ENCODE peak calls at places on chromosomes 5 and 9, in six cellular contexts. N, I, O, D, W and P are unnamed samples.

GRCh38 chr5:175687231-175687701 is 29.4 kb downstream of the HRH2 start:
- DNase-seq in O (no peak), D (no peak), I (no peak), N (no peak), W (no peak), P (no peak)

GRCh38 chr9:29214702-29215248 is 1641.5 kb upstream of the C9orf72 start:
- DNase-seq in D (no peak), I (no peak), N (no peak), O (no peak), W (peak; percentile 47), P (no peak)

GRCh38 chr9:111622626-111623025 is 8.5 kb upstream of the DNAJC25 start:
- DNase-seq in W (no peak), D (peak; percentile 83), O (no peak), I (peak; percentile 90), N (no peak), P (no peak)

GRCh38 chr5:95748133-95748532 is 17.0 kb downstream of the RHOBTB3 start:
- DNase-seq in D (no peak), O (no peak), I (no peak), N (no peak), W (no peak), P (no peak)

GRCh38 chr5:74555991-74556390 is 84.5 kb downstream of the ENC1 start:
- DNase-seq in W (peak; percentile 33), D (no peak), N (no peak), O (no peak), I (no peak), P (no peak)

GRCh38 chr9:3751125-3751758 is 225.4 kb upstream of the RFX3 start:
- DNase-seq in D (peak; percentile 10), I (peak; percentile 51), W (no peak), O (no peak), N (no peak), P (no peak)

GRCh38 chr9:93130861-93131481 is 3.1 kb downstream of the NINJ1 start:
- DNase-seq in O (no peak), D (no peak), W (no peak), I (no peak), N (peak; percentile 44), P (no peak)

GRCh38 chr5:122434120-122434519 is 122.1 kb downstream of the SNCAIP start:
- DNase-seq in N (no peak), W (no peak), O (no peak), I (no peak), D (no peak), P (no peak)

GRCh38 chr5:99122976-99123375 is 194.2 kb upstream of the CHD1 start:
- DNase-seq in I (no peak), N (no peak), D (peak; percentile 1), O (no peak), W (no peak), P (no peak)

GRCh38 chr5:61052870-61053269 is 107.9 kb downstream of the NDUFAF2 start:
- DNase-seq in W (no peak), N (no peak), D (peak; percentile 91), O (no peak), I (peak; percentile 91), P (no peak)

GRCh38 chr9:34176089-34176488 is 2.8 kb upstream of the UBAP1 start:
- DNase-seq in N (no peak), I (no peak), D (no peak), W (no peak), O (no peak), P (no peak)

GRCh38 chr9:34178698-34179527 is at the start of gene UBAP1:
- DNase-seq in O (peak; percentile 95), D (peak; percentile 97), I (peak; percentile 97), W (peak; percentile 99), N (peak; percentile 98), P (peak; percentile 93)

GRCh38 chr9:34177906-34178697 is 741 bp upstream of the UBAP1 start:
- DNase-seq in D (no peak), I (no peak), W (no peak), N (no peak), O (no peak), P (no peak)

GRCh38 chr9:34179528-34180138 is 790 bp downstream of the UBAP1 start:
- DNase-seq in N (peak; percentile 46), D (peak; percentile 61), O (peak; percentile 29), W (no peak), I (peak; percentile 91), P (peak; percentile 30)
- TF ChIP-seq CTCF in N (no peak), D (no peak), O (no peak), W (no peak), I (no peak), P (no peak)

GRCh38 chr5:11048760-11049159 is 287.7 kb upstream of the DAP start:
- DNase-seq in W (no peak), O (no peak), N (no peak), D (no peak), I (no peak), P (no peak)
- TF ChIP-seq CTCF in W (peak; percentile 13), O (no peak), N (no peak), D (no peak), I (peak; percentile 9), P (no peak)

GRCh38 chr5:96934695-96935555 is 955 bp upstream of the LNPEP start:
- DNase-seq in W (peak; percentile 95), O (peak; percentile 98), N (peak; percentile 95), D (peak; percentile 92), I (peak; percentile 89), P (peak; percentile 86)
- TF ChIP-seq CTCF in W (no peak), O (peak; percentile 13), N (peak; percentile 50), D (no peak), I (no peak), P (no peak)

DNA sequence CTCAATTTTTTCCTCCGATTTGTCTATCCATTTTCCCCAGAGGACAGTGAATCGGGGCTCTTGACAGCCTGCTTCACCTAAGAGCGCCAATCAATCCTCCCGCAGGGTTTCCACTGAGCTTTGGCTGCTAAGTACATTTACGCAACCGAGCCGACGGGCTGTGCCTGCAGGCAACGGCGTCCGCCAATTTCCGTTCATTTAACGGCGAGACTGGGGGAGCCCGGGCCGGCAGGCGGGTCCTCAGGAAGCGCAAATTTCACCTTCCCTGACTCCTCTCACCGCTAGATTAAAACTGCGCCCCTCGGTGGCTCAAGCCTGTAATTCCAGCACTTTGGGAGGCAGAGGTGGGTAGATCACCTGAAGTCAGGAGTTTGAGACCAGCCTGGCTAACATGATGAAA is 2.7 kb upstream of the NXNL2 start:
- DNase-seq in D (peak; percentile 46), O (no peak), W (peak; percentile 85), N (no peak), I (peak; percentile 58), P (no peak)
- TF ChIP-seq CTCF in D (peak; percentile 0), O (no peak), W (peak; percentile 62), N (no peak), I (no peak), P (no peak)

GRCh38 chr9:108270041-108270440 is 585.7 kb downstream of the ACTL7B start:
- DNase-seq in D (peak; percentile 38), W (no peak), I (no peak), O (no peak), N (no peak), P (no peak)
- TF ChIP-seq CTCF in D (peak; percentile 0), W (no peak), I (no peak), O (no peak), N (no peak), P (no peak)

GRCh38 chr9:128577206-128577605 is 24.8 kb downstream of the SPTAN1 start:
- DNase-seq in O (no peak), W (no peak), N (no peak), I (no peak), D (no peak), P (no peak)

GRCh38 chr9:128575921-128576320 is 23.5 kb downstream of the SPTAN1 start:
- DNase-seq in N (no peak), I (no peak), D (no peak), O (no peak), W (no peak), P (no peak)

GRCh38 chr9:128579194-128579593 is 26.8 kb downstream of the SPTAN1 start:
- DNase-seq in N (no peak), I (no peak), W (no peak), D (no peak), O (no peak), P (no peak)

GRCh38 chr9:128575469-128575868 is 23.1 kb downstream of the SPTAN1 start:
- DNase-seq in I (peak; percentile 34), O (no peak), D (no peak), N (peak; percentile 49), W (no peak), P (no peak)

GRCh38 chr9:128580731-128581130 is 28.3 kb downstream of the SPTAN1 start:
- DNase-seq in D (no peak), I (no peak), W (no peak), O (no peak), N (no peak), P (no peak)
- TF ChIP-seq CTCF in D (no peak), I (no peak), W (no peak), O (no peak), N (no peak), P (no peak)

DNA sequence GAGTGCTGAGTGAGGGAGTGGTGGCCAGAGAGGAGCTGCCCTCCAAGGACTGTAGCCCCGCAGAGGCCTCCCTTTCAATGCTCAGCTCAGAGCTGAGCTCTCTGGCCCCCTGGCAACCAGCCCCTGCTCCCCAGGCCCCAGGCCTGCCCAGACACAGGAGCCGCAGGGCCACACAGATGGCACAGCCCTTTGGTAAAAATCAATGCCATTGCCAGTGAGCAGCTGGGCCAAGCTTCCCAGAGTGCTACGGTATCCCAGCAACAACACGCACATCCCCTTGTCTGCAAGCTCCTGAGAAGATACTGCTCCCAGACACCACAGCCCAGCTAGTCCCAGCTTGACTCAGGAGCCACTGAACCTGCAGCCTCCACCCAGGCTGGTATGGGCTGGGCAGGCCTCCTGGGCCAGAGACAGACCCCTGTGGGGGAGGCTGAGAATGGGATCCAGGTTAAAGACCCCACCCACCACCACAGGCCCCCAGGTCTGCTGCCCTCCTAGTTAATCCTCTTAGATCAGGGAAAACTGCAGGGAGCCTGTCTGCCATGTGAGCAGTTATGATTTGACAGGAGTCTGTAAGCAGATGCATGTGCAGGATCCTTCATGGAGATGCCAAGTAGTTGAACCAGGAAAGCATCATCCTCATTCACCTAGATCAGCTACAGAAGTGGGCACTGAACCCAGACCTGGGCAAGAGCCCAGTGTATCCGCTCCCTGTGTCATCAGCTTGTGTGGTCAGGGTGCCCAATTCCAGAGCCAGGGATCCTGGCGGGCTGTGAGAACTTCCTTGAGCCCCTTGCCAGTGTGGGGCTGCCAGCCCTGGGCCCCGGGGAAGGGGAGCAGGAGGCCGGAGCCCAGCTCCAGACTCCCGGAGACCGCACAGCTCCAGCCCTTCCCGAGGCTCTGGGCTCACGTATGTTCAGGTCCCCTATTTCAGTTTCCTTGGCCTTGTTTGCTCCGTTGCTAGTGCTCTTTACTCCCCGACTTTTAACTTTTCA is 26.7 kb upstream of the ADAMTS2 start:
- DNase-seq in O (no peak), N (no peak), W (no peak), I (no peak), D (no peak), P (no peak)
- TF ChIP-seq CTCF in O (no peak), N (no peak), W (no peak), I (no peak), D (no peak), P (no peak)

GRCh38 chr5:155833282-155833681 is 493.7 kb upstream of the SGCD start:
- DNase-seq in O (no peak), I (no peak), W (peak; percentile 4), N (no peak), D (peak; percentile 1), P (no peak)
- TF ChIP-seq CTCF in O (no peak), I (no peak), W (peak; percentile 41), N (no peak), D (peak; percentile 34), P (no peak)